ENCODE peak calls at places on chromosomes 2 and 18, in nine cellular contexts. F is endothelial cell of umbilical vein, L is nephron progenitor cell, B is choroid plexus epithelial cell, Z is OCI-LY7, W is Panc1, R is WTC11, V is breast epithelium, J is colonic mucosa. H is an unnamed sample.

GRCh38 chr2:55357907-55358306 is 61.7 kb downstream of the CCDC88A start:
- DNase-seq in R (no peak), F (no peak), L (no peak), V (no peak), B (no peak), J (no peak), Z (no peak), W (no peak), H (no peak)

GRCh38 chr2:75587954-75588587 is 27.3 kb upstream of the EVA1A start:
- DNase-seq in W (no peak), F (no peak), B (peak; percentile 69), Z (no peak), J (no peak), R (no peak), V (no peak), L (no peak), H (no peak)

GRCh38 chr2:65420712-65421431 is 11.5 kb downstream of the SPRED2 start:
- DNase-seq in B (peak; percentile 57), Z (peak; percentile 83), J (no peak), V (no peak), W (peak; percentile 28), L (no peak), R (no peak), F (peak; percentile 82), H (no peak)

GRCh38 chr18:23250893-23251656 is 115.8 kb downstream of the CABLES1 start:
- DNase-seq in L (no peak), R (no peak), F (no peak), J (no peak), B (no peak), W (no peak), V (no peak), Z (no peak), H (no peak)

GRCh38 chr2:172449916-172450550 is 22.6 kb downstream of the ITGA6 start:
- DNase-seq in B (no peak), R (no peak), Z (no peak), V (no peak), F (no peak), J (peak; percentile 17), L (no peak), W (no peak), H (no peak)

GRCh38 chr2:35820404-35820803 is 535.2 kb upstream of the CRIM1 start:
- DNase-seq in B (no peak), L (no peak), F (no peak), W (no peak), V (no peak), Z (no peak), R (no peak), J (no peak), H (no peak)

GRCh38 chr2:45871541-45871940 is 220.1 kb downstream of the PRKCE start:
- DNase-seq in V (no peak), W (no peak), F (no peak), L (no peak), Z (no peak), B (no peak), R (no peak), J (no peak), H (no peak)

GRCh38 chr2:39942970-39943369 is 163.9 kb upstream of the THUMPD2 start:
- DNase-seq in Z (no peak), L (no peak), V (no peak), W (no peak), F (no peak), B (peak; percentile 7), R (no peak), J (no peak), H (no peak)

GRCh38 chr2:226578373-226578772 is 221.2 kb downstream of the IRS1 start:
- DNase-seq in W (no peak), V (no peak), Z (no peak), L (no peak), J (no peak), B (no peak), F (no peak), R (no peak), H (no peak)

GRCh38 chr2:137799599-137799998 is 164.7 kb upstream of the HNMT start:
- DNase-seq in Z (no peak), J (no peak), L (no peak), W (no peak), B (no peak), V (no peak), F (no peak), R (no peak), H (no peak)
- TF ChIP-seq CTCF in Z (no peak), J (no peak), L (no peak), W (no peak), B (no peak), V (no peak), F (no peak), R (no peak), H (no peak)

GRCh38 chr2:99841749-99842148 is 300.6 kb downstream of the AFF3 start:
- DNase-seq in Z (no peak), R (no peak), L (no peak), J (no peak), V (no peak), B (peak; percentile 71), W (no peak), F (no peak), H (no peak)

GRCh38 chr2:99845291-99845690 is 297.1 kb downstream of the AFF3 start:
- DNase-seq in F (no peak), R (no peak), W (no peak), L (no peak), J (no peak), V (no peak), Z (no peak), B (no peak), H (no peak)

GRCh38 chr2:99837103-99837591 is 305.2 kb downstream of the AFF3 start:
- DNase-seq in R (no peak), Z (no peak), J (no peak), W (no peak), B (no peak), V (no peak), L (no peak), F (no peak), H (no peak)

GRCh38 chr2:99836670-99837069 is 305.7 kb downstream of the AFF3 start:
- DNase-seq in B (no peak), R (no peak), J (no peak), V (no peak), F (no peak), W (no peak), L (no peak), Z (no peak), H (no peak)

GRCh38 chr2:99840831-99841230 is 301.6 kb downstream of the AFF3 start:
- DNase-seq in B (no peak), R (no peak), J (no peak), V (no peak), W (no peak), L (no peak), F (no peak), Z (no peak), H (no peak)
- TF ChIP-seq CTCF in B (no peak), R (no peak), J (no peak), V (no peak), W (no peak), L (no peak), F (no peak), Z (no peak), H (no peak)

DNA sequence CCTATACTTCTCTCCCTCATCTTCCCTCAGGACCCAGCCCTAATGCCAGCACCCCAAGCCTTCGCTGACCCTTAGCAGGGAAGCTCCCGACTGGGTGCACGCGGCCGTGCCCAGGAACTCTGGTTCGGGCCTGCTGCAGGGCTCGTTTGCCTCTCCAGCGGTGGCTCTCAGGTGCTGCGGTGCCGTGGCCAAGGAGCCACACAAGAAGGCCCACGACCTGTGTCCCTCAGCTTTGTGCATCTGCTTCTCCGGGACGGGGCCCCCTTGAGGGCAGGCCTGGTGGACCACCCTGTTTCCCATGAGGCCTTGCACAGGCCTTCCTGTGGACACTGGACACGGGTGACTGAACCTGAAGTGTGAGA is 17.7 kb downstream of the BOK start:
- DNase-seq in J (no peak), W (no peak), R (no peak), L (no peak), B (no peak), V (no peak), F (no peak), Z (no peak), H (no peak)
- TF ChIP-seq CTCF in J (no peak), W (no peak), R (no peak), L (no peak), B (peak; percentile 16), V (no peak), F (no peak), Z (no peak), H (no peak)

GRCh38 chr2:126909366-126909765 is 10.7 kb downstream of the TEX51 start:
- DNase-seq in J (peak; percentile 7), F (no peak), Z (no peak), V (no peak), B (no peak), W (no peak), L (no peak), R (no peak), H (no peak)
- TF ChIP-seq CTCF in J (no peak), F (no peak), Z (no peak), V (no peak), B (no peak), W (no peak), L (no peak), R (no peak), H (no peak)

GRCh38 chr2:14427982-14428567 is 204.4 kb upstream of the LRATD1 start:
- DNase-seq in R (no peak), F (no peak), B (peak; percentile 41), V (no peak), W (no peak), J (peak; percentile 38), L (no peak), Z (no peak), H (no peak)

GRCh38 chr2:14423145-14423906 is 209.2 kb upstream of the LRATD1 start:
- DNase-seq in L (no peak), W (no peak), J (peak; percentile 74), V (no peak), R (no peak), Z (no peak), F (no peak), B (no peak), H (no peak)

GRCh38 chr2:14422426-14422825 is 210.1 kb upstream of the LRATD1 start:
- DNase-seq in Z (no peak), J (no peak), F (no peak), L (no peak), W (no peak), R (no peak), V (no peak), B (no peak), H (no peak)

GRCh38 chr2:14425869-14426268 is 206.6 kb upstream of the LRATD1 start:
- DNase-seq in W (no peak), F (no peak), V (no peak), Z (no peak), J (no peak), L (no peak), R (no peak), B (no peak), H (no peak)

GRCh38 chr2:14424478-14425390 is 207.8 kb upstream of the LRATD1 start:
- DNase-seq in V (no peak), W (no peak), B (no peak), F (no peak), L (no peak), R (no peak), Z (no peak), J (no peak), H (no peak)
- TF ChIP-seq CTCF in V (no peak), W (no peak), B (no peak), F (no peak), L (no peak), R (no peak), Z (no peak), J (no peak), H (no peak)